ENCODE peak calls at places on chromosomes 16 and 17, in five cellular contexts. V is HCT116, T is lower lobe of right lung, Y is pancreas, S is HepG2. Q is an unnamed sample.

GRCh38 chr17:44959821-44960523 is 8.1 kb downstream of the C1QL1 start:
- ATAC-seq in V (no peak), T (peak; percentile 36), Y (no peak), S (no peak), Q (no peak)

GRCh38 chr16:80197790-80198201 is 343.0 kb upstream of the DYNLRB2 start:
- ATAC-seq in V (no peak), T (peak; percentile 66), Y (no peak), S (peak; percentile 40), Q (no peak)

GRCh38 chr17:29102741-29103181 is 59.8 kb downstream of the PIPOX start:
- ATAC-seq in V (no peak), T (no peak), Y (no peak), S (no peak), Q (no peak)

GRCh38 chr17:17177186-17177585 is 28.9 kb downstream of the PLD6 start:
- ATAC-seq in V (no peak), T (no peak), Y (no peak), S (no peak), Q (no peak)

GRCh38 chr16:4570086-4570485 is 13.9 kb downstream of the C16orf96 start:
- ATAC-seq in V (no peak), T (no peak), Y (no peak), S (peak; percentile 50), Q (no peak)

GRCh38 chr16:87332150-87332549 is 15.0 kb upstream of the C16orf95 start:
- ATAC-seq in V (no peak), T (no peak), Y (no peak), S (no peak), Q (no peak)

GRCh38 chr17:76416447-76416846 is 32.0 kb downstream of the SPHK1 start:
- ATAC-seq in V (no peak), T (no peak), Y (no peak), S (no peak), Q (no peak)

GRCh38 chr17:1490643-1491405 is 1.7 kb downstream of the MYO1C start:
- ATAC-seq in V (peak; percentile 63), T (peak; percentile 58), Y (peak; percentile 55), S (peak; percentile 57), Q (peak; percentile 44)

GRCh38 chr17:3796822-3797170 is 4.2 kb downstream of the ITGAE start:
- ATAC-seq in V (no peak), T (no peak), Y (no peak), S (no peak), Q (no peak)

GRCh38 chr16:84751947-84752346 is 52.1 kb downstream of the USP10 start:
- ATAC-seq in V (no peak), T (peak; percentile 27), Y (no peak), S (no peak), Q (no peak)

GRCh38 chr17:77493238-77493812 is 352.6 kb downstream of the SEC14L1 start:
- ATAC-seq in V (no peak), T (no peak), Y (no peak), S (no peak), Q (no peak)

GRCh38 chr16:11165349-11165748 is 90.7 kb downstream of the SOCS1 start:
- ATAC-seq in V (no peak), T (no peak), Y (no peak), S (no peak), Q (no peak)

GRCh38 chr17:32206816-32207215 is 58.8 kb upstream of the RHBDL3 start:
- ATAC-seq in V (no peak), T (no peak), Y (no peak), S (no peak), Q (no peak)

GRCh38 chr16:15993541-15993940 is 44.1 kb downstream of the ABCC1 start:
- ATAC-seq in V (no peak), T (no peak), Y (no peak), S (no peak), Q (no peak)

GRCh38 chr16:46884513-46885293 is 541 bp downstream of the GPT2 start:
- ATAC-seq in V (no peak), T (peak; percentile 18), Y (peak; percentile 13), S (no peak), Q (peak; percentile 16)

GRCh38 chr17:77471984-77472836 is 331.4 kb downstream of the SEC14L1 start:
- ATAC-seq in V (peak; percentile 10), T (peak; percentile 69), Y (peak; percentile 31), S (no peak), Q (peak; percentile 40)

GRCh38 chr17:76048025-76048605 is 21.0 kb upstream of the EVPL start:
- ATAC-seq in V (no peak), T (no peak), Y (no peak), S (no peak), Q (no peak)

GRCh38 chr17:27628376-27628775 is 2.6 kb upstream of the LGALS9 start:
- ATAC-seq in V (no peak), T (no peak), Y (no peak), S (no peak), Q (no peak)

GRCh38 chr17:42804918-42805367 is 6.3 kb downstream of the CNTD1 start:
- ATAC-seq in V (no peak), T (peak; percentile 89), Y (peak; percentile 87), S (peak; percentile 65), Q (no peak)

GRCh38 chr17:46264456-46265198 is 30.3 kb upstream of the LRRC37A start:
- ATAC-seq in V (no peak), T (no peak), Y (no peak), S (no peak), Q (no peak)

GRCh38 chr17:8532021-8532420 is 96.3 kb downstream of the NDEL1 start:
- ATAC-seq in V (no peak), T (peak; percentile 81), Y (peak; percentile 99), S (peak; percentile 98), Q (no peak)

GRCh38 chr17:57035971-57036481 is 49.0 kb upstream of the AKAP1 start:
- ATAC-seq in V (no peak), T (peak; percentile 77), Y (peak; percentile 87), S (peak; percentile 77), Q (peak; percentile 56)

DNA sequence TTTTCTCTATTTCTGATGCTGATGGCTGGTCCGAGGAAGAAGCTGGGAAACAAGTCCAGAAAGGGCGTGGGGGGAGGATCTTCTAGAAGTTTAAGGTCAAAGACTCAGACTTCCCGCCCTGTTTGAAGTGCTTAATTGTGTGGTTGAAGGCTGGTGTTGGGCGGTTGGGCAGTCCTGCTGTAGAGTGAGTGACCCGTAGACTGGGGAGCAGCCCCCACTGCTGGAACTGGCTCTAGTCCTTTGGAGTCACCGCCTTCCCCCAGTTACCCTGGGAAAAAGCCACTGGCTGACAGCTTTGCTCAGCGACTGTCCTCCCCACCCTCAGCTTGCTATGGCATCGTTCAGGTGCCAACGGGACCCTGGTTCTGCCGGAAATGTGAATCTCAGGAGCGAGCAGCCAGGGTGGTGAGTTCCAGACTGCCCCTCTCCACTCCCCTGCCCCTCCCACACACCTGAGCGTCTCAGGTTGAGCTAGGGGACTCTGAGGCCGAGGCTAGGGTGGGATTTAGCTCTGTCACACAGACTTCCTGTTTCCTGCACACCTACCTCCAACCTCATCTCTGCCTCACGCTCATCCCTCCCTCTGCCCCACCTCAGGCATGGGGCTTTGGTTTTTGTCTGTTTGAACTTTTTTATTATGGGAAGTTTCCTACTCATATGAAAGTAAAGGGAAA is 1.7 kb downstream of the MLLT6 start:
- ATAC-seq in V (no peak), T (no peak), Y (no peak), S (no peak), Q (no peak)
- H3K4me1 ChIP-seq in V (peaks cover 41% of the 10 kb centered on the region), T (peaks cover 42% of the 10 kb centered on the region), Y (peaks cover 5% of the 10 kb centered on the region), S (peaks cover 59% of the 10 kb centered on the region), Q (peaks cover 70% of the 10 kb centered on the region)

DNA sequence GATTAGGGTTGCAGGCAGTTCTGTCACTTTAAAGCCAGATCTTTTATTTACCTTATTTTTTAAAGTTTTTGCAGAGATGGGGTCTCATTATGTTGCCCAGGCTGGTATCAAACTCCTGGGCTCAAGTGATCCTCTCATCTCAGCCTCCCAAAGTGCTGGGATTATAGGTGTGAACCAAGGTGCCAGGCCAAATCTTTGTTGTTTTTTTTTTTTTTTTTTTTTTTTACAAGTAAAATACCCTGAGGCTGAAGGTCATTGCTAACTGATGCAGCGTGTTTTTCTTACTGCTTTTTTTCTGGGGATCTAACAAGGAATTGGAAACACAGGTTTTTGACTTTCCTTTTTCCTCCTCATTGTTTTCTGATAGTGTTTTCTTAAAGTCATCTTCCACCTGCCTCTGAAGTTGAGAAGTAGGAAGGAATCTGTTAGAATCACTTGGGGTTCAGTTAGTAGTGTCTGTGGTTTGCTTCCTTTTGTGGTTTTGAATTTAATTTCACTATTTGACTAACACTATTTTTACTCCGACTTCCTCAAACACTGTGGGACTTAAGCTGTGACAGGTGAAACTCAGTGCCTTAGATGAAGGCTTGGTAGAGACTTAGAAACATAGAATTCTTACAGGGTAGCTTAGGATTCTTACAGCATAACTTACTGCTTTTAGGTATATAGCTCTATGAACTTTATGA is 22.2 kb downstream of the CLTC start:
- ATAC-seq in V (no peak), T (peak; percentile 61), Y (peak; percentile 44), S (no peak), Q (no peak)
- H3K4me1 ChIP-seq in V (peaks cover 8% of the 10 kb centered on the region), T (peaks cover 49% of the 10 kb centered on the region), Y (peaks cover 28% of the 10 kb centered on the region), S (peaks cover 22% of the 10 kb centered on the region), Q (peaks cover 4% of the 10 kb centered on the region)

GRCh38 chr17:67272312-67273050 is 27.5 kb upstream of the HELZ start:
- ATAC-seq in V (peak; percentile 80), T (no peak), Y (no peak), S (peak; percentile 91), Q (no peak)
- H3K4me1 ChIP-seq in V (no peaks in the 10 kb centered on the region), T (no peaks in the 10 kb centered on the region), Y (no peaks in the 10 kb centered on the region), S (peaks cover 14% of the 10 kb centered on the region), Q (no peaks in the 10 kb centered on the region)

GRCh38 chr17:81422776-81423697 is 27.8 kb downstream of the BAHCC1 start:
- ATAC-seq in V (peak; percentile 60), T (peak; percentile 70), Y (peak; percentile 25), S (peak; percentile 50), Q (peak; percentile 72)

GRCh38 chr17:81424151-81424550 is 28.9 kb downstream of the BAHCC1 start:
- ATAC-seq in V (no peak), T (no peak), Y (no peak), S (no peak), Q (no peak)

GRCh38 chr17:81423698-81424071 is 28.4 kb downstream of the BAHCC1 start:
- ATAC-seq in V (no peak), T (no peak), Y (no peak), S (no peak), Q (no peak)

GRCh38 chr17:81426676-81427445 is 31.6 kb downstream of the BAHCC1 start:
- ATAC-seq in V (no peak), T (no peak), Y (no peak), S (no peak), Q (no peak)

DNA sequence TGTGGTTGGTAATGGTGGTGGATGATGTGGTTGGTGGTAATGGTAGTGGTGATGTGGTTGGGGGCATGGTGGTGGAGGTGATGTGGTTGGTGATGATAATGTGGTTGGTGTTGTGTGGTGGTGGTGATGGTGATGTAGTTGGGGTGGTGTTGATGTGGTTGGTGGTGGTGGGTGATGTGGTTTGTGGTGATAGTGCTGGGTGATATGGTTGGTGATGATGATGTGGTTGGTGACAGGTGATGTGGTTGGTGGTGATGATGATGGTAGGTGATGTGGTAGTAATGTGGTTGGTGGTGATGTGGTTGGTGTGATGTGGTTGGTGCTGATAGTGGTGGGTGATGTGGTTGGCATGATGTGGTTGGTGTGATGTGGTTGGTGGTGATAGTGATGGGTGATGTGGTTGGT is 29.4 kb downstream of the BAHCC1 start:
- ATAC-seq in V (no peak), T (no peak), Y (no peak), S (no peak), Q (no peak)
- H3K4me1 ChIP-seq in V (peaks cover 69% of the 10 kb centered on the region), T (peaks cover 78% of the 10 kb centered on the region), Y (peaks cover 63% of the 10 kb centered on the region), S (peaks cover 29% of the 10 kb centered on the region), Q (peaks cover 30% of the 10 kb centered on the region)